ENCODE peak calls at places on chromosomes 12 and 14, in five cellular contexts. X is right lobe of liver, B is lower lobe of right lung, I is cardiac fibroblast, L is thoracic aorta. D is an unnamed sample.

GRCh38 chr12:110937104-110937641 is 16.8 kb upstream of the MYL2 start:
- DNase-seq in L (no peak), I (peak), B (peak), X (peak), D (peak)

GRCh38 chr14:101898416-101898815 is 66.0 kb upstream of the DYNC1H1 start:
- DNase-seq in L (no peak), I (no peak), B (no peak), X (no peak), D (no peak)

GRCh38 chr14:89813485-89814080 is 140.9 kb downstream of the EFCAB11 start:
- DNase-seq in I (peak), L (no peak), X (no peak), B (no peak), D (peak)

GRCh38 chr14:74661726-74662450 is 49.9 kb upstream of the LTBP2 start:
- DNase-seq in X (no peak), B (no peak), L (peak), I (no peak), D (no peak)

GRCh38 chr12:106769078-106769477 is 5.4 kb upstream of the RIC8B start:
- DNase-seq in I (peak), L (no peak), X (no peak), B (no peak), D (peak)

GRCh38 chr14:83416476-83416875 is 1882.8 kb upstream of the SEL1L start:
- DNase-seq in B (no peak), L (no peak), X (no peak), I (peak), D (no peak)

GRCh38 chr14:67566908-67567307 is 33.2 kb downstream of the PIGH start:
- DNase-seq in B (no peak), I (peak), L (no peak), X (no peak), D (no peak)

GRCh38 chr12:90211017-90211416 is 502.4 kb upstream of the ATP2B1 start:
- DNase-seq in I (peak), X (no peak), L (no peak), B (no peak), D (peak)

GRCh38 chr12:87155616-87156015 is 873.6 kb downstream of the C12orf50 start:
- DNase-seq in B (no peak), I (peak), L (no peak), X (no peak), D (peak)

GRCh38 chr14:73422515-73422914 is 35.8 kb downstream of the NUMB start:
- DNase-seq in I (no peak), X (no peak), B (no peak), L (no peak), D (no peak)

GRCh38 chr14:104953097-104953496 is 25.1 kb downstream of the AHNAK2 start:
- DNase-seq in X (no peak), I (no peak), B (no peak), L (no peak), D (no peak)

GRCh38 chr12:27319394-27319793 is 13.2 kb upstream of the BMAL2 start:
- DNase-seq in L (no peak), B (no peak), X (no peak), I (peak), D (peak)

GRCh38 chr14:42961509-42961908 is 1354.8 kb downstream of the LRFN5 start:
- DNase-seq in L (no peak), X (no peak), I (no peak), B (no peak), D (peak)

GRCh38 chr12:108884116-108885012 is 4.5 kb downstream of the DAO start:
- DNase-seq in X (peak), B (peak), L (no peak), I (peak), D (no peak)

GRCh38 chr12:1821805-1822204 is 1.4 kb downstream of the LRTM2 start:
- DNase-seq in I (no peak), L (no peak), X (no peak), B (no peak), D (no peak)

GRCh38 chr12:113449839-113450238 is 21.8 kb downstream of the LHX5 start:
- DNase-seq in I (no peak), L (no peak), B (no peak), X (no peak), D (no peak)

GRCh38 chr12:28961948-28962384 is 187.1 kb upstream of the FAR2 start:
- DNase-seq in I (peak), B (no peak), X (no peak), L (no peak), D (peak)

GRCh38 chr14:93115069-93115919 is 431 bp downstream of the ITPK1 start:
- DNase-seq in B (peak), L (peak), I (peak), X (peak), D (peak)

GRCh38 chr12:49945394-49946080 is 5.0 kb upstream of the AQP2 start:
- DNase-seq in I (peak), L (peak), X (peak), B (peak), D (peak)

GRCh38 chr12:121209629-121210572 is at the start of gene P2RX4:
- DNase-seq in B (peak), L (peak), X (peak), I (peak), D (peak)

GRCh38 chr12:128012110-128012509 is 254.9 kb upstream of the TMEM132C start:
- DNase-seq in B (no peak), X (no peak), I (no peak), L (no peak), D (no peak)

GRCh38 chr12:70925542-70925941 is 5.0 kb upstream of the PTPRR start:
- DNase-seq in X (no peak), L (no peak), B (no peak), I (no peak), D (no peak)

GRCh38 chr12:132807295-132808222 is 21.1 kb downstream of the GOLGA3 start:
- DNase-seq in I (no peak), B (no peak), L (no peak), X (no peak), D (no peak)

GRCh38 chr14:99753225-99754140 is 39.7 kb upstream of the EML1 start:
- DNase-seq in B (peak), L (no peak), X (peak), I (no peak), D (no peak)

GRCh38 chr14:88468396-88468795 is 82.9 kb downstream of the SPATA7 start:
- DNase-seq in I (peak), B (no peak), L (no peak), X (no peak), D (peak)

DNA sequence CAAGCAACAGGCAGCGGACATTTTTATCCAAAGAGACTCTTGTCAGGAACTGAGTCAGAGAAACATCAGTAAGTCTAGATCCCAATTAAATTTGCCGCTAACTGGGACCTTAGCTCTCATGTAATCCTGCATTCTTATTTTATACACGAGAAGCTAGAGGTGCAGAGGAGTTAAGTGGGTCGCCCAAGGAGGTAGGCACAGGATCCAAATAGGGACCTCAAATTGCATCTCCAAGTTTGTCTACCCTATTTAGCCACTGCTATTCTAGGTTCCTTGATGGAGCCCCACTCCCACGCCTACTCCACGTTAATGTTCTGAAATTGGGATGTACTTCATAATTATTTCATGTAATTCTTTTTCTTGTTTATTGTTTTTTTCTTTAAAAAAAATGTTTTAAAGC is 19.9 kb downstream of the TRIM9 start:
- DNase-seq in I (no peak), X (no peak), L (no peak), B (no peak), D (no peak)
- TF ChIP-seq CTCF in I (no peak), X (no peak), L (no peak), B (no peak), D (no peak)

GRCh38 chr12:116959198-116959460 is 48.4 kb downstream of the FBXW8 start:
- DNase-seq in B (no peak), X (no peak), I (no peak), L (no peak), D (peak)

GRCh38 chr12:116955382-116956021 is 44.8 kb downstream of the FBXW8 start:
- DNase-seq in X (no peak), L (no peak), B (peak), I (peak), D (no peak)

GRCh38 chr12:116958402-116959197 is 47.9 kb downstream of the FBXW8 start:
- DNase-seq in L (no peak), B (no peak), I (no peak), X (no peak), D (peak)

GRCh38 chr12:116950628-116951325 is 40.0 kb downstream of the FBXW8 start:
- DNase-seq in B (no peak), I (no peak), X (no peak), L (no peak), D (no peak)

DNA sequence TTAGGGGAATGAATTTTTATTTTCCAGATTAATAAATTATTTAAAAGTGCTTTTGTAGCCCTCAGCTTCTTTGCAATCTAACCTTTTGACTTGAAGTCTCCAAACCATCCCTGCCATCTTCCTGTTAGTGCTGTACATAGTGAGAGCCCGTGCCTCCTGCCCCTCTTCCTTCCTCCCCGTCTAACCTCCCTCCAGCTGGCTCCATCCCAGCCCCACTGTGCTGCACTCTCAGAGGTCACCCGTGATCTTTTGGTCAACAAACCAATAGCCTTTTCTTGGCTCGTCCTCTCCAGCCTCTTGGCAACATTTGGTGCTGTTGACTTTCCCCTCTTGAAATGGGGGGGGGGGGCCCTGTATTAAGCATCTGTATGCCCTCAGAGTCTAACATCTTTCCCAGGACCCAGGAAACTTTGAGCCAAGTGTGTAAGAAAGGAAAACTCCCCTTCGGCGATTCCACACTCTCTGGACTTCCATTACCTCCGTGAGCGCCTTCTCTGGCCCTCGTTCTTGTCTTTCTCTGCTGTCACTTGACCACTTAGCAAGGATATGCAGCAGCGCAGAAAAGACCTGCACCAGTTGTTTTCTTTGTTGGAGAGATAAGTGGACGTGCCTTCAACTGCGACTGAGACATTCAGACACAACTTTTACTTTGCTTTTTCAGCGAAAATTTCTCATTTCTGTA is 44.1 kb downstream of the FBXW8 start:
- DNase-seq in L (no peak), I (peak), X (peak), B (peak), D (no peak)
- H3K4me3 ChIP-seq in L (no peak), I (no peak), X (no peak), B (no peak), D (no peak)

GRCh38 chr12:5458229-5459050 is 26.5 kb downstream of the NTF3 start:
- DNase-seq in L (no peak), B (no peak), X (no peak), I (no peak), D (no peak)
- TF ChIP-seq CTCF in L (no peak), B (no peak), X (no peak), I (no peak), D (no peak)

GRCh38 chr12:18492372-18493025 is 231.2 kb downstream of the PIK3C2G start:
- DNase-seq in I (peak), L (no peak), B (no peak), X (no peak), D (peak)
- H3K4me3 ChIP-seq in I (no peak), L (no peak), B (no peak), X (no peak), D (no peak)

GRCh38 chr12:112169966-112170365 is 44.6 kb downstream of the TRAFD1 start:
- DNase-seq in L (no peak), I (no peak), B (no peak), X (no peak), D (no peak)

GRCh38 chr12:112168561-112168971 is 43.2 kb downstream of the TRAFD1 start:
- DNase-seq in X (no peak), I (no peak), B (no peak), L (no peak), D (no peak)

GRCh38 chr12:112170971-112171596 is 45.7 kb downstream of the TRAFD1 start:
- DNase-seq in L (no peak), X (no peak), B (no peak), I (no peak), D (no peak)

GRCh38 chr12:112169086-112169872 is 43.9 kb downstream of the TRAFD1 start:
- DNase-seq in X (no peak), B (no peak), L (no peak), I (no peak), D (no peak)

DNA sequence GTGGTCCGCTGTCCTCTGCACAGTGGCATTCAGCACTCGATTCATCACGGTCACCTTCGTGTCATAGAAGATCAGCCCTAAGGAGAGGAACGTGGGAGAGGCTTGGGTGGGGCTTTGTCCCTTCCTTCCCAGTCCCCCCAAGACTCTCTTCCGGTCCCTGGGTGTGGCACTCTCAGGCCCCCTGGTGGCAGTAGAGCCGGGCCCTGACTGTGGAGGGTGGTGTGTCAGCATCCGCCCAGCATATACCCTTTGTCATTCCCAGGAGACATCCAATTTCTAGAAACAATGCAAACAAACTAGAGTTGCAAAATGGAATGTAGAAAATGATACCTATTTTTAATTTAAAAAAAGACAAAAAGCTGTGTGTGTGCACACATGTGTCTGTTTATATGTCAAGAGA is 45.0 kb downstream of the TRAFD1 start:
- DNase-seq in L (no peak), I (peak), X (no peak), B (no peak), D (peak)
- TF ChIP-seq CTCF in L (peak), I (peak), X (no peak), B (peak), D (peak)

DNA sequence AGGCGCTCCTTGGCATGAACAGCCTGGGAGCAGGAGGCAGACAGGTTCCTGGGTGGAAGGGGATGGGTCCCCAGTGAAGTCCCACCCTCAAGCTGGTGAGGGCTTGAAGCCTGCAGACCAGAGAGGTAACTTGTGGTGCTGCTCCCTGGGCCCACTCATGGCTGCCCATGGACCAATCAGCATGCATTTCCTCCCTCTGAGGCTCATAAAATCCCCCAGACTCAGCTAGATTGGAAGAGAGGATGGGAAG is 50.2 kb downstream of the A2M start:
- DNase-seq in I (no peak), L (no peak), X (no peak), B (no peak), D (no peak)
- H3K4me3 ChIP-seq in I (no peak), L (peak), X (peak), B (peak), D (no peak)

GRCh38 chr12:78343657-78344056 is 513.0 kb downstream of the NAV3 start:
- DNase-seq in X (no peak), L (no peak), I (no peak), B (no peak), D (no peak)
- TF ChIP-seq CTCF in X (no peak), L (no peak), I (no peak), B (no peak), D (no peak)

GRCh38 chr12:93366427-93366826 is 11.3 kb upstream of the NUDT4 start:
- DNase-seq in B (no peak), X (no peak), L (no peak), I (no peak), D (no peak)
- H3K4me3 ChIP-seq in B (no peak), X (no peak), L (no peak), I (no peak), D (no peak)

GRCh38 chr14:41922014-41922413 is 315.3 kb downstream of the LRFN5 start:
- DNase-seq in B (no peak), X (no peak), I (no peak), L (no peak), D (no peak)

DNA sequence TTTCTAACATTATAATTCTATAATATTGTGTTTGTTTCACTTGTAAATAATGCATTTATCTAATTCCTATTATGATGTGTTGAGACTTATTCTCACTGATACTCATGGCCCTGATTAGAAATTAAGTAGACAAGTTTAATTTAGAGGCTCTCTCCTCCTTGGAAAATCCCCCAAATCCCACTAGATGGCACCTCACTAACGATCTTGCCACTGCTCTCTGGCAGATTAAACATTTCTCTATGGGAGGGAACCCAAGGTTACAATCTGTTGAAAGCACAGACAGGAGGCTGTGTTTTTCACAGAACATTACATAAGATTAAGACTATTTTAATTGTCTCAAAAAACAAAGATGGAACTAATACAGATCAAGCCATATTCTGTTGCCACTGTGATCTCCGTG is 318.7 kb downstream of the LRFN5 start:
- DNase-seq in B (no peak), X (no peak), I (peak), L (no peak), D (peak)
- TF ChIP-seq CTCF in B (no peak), X (no peak), I (peak), L (no peak), D (peak)

DNA sequence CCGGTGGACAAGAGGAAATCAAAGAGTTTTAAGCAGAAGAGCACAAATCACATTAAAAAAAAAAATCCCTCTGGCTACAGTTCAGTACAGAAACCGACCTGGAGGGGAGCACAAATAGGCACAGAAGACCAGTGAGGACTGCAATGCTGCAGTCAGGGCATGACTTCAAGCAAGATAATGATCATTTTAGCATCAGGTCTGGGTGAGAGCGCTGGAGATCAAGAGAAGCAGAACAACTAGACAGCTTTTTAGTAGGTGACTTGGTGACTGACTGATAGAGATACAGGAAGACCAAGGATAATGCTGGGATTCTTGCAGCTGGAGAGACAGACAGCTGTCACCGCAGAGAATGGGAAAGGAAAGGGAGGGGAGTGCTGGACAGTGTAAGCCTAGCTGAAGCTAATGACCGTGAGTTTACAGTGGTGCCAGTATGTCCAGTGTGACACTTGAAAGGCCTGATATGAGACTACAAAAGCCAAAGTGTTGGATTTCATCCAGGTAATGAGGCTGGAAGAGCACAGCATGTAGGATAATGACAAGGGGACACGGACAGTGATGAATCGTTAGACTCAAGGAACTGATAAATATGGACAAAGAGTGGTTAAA is 5.6 kb downstream of the NFYB start:
- DNase-seq in B (no peak), I (no peak), X (no peak), L (no peak), D (no peak)
- H3K4me3 ChIP-seq in B (no peak), I (no peak), X (no peak), L (no peak), D (no peak)

D was measured in astrocyte of the spinal cord.